ENCODE peak calls at places on chromosome 5, in four cellular contexts. W is fibroblast of lung, A is tibial nerve, J is Peyer's patch. C is an unnamed sample.

GRCh38 chr5:82717734-82718133 is 359.5 kb downstream of the TMEM167A start:
- DNase-seq in W (no peak), A (no peak), J (no peak), C (no peak)

GRCh38 chr5:146751054-146751453 is 127.5 kb downstream of the PPP2R2B start:
- DNase-seq in W (peak; percentile 90), A (no peak), J (no peak), C (no peak)

GRCh38 chr5:132079619-132080018 is 6.0 kb downstream of the CSF2 start:
- DNase-seq in W (no peak), A (no peak), J (no peak), C (peak; percentile 48)

GRCh38 chr5:133534566-133534965 is 77.8 kb downstream of the FSTL4 start:
- DNase-seq in W (no peak), A (no peak), J (no peak), C (no peak)

GRCh38 chr5:59660737-59661136 is 232.8 kb downstream of the PDE4D start:
- DNase-seq in W (no peak), A (no peak), J (no peak), C (no peak)

GRCh38 chr5:180990889-180991257 is 2.2 kb downstream of the BTNL3 start:
- DNase-seq in W (no peak), A (no peak), J (peak; percentile 55), C (no peak)

GRCh38 chr5:18010053-18010452 is 375.8 kb downstream of the TAF11L14 start:
- DNase-seq in W (no peak), A (no peak), J (no peak), C (no peak)

GRCh38 chr5:77035950-77036349 is 5.7 kb downstream of the AGGF1 start:
- DNase-seq in W (no peak), A (no peak), J (no peak), C (no peak)

DNA sequence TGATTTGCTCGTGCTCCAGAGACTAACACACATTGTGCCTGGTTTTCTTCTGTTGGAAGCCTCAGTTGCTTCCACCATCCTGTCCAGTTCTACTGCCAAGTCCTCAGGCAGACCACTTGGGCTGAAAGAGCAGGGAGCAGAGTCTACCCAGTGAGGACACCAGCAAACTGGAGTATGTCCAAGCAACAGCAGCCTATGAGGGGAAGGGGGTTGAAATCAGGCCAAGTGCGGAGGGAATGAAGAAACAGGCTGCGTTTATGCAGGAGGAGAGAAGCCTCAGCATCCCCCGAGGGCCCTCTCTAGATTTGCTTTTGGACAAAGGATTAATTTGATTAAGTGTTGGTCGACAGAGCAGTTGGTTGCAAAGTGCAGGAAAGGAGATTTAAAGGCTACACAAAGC is 14.5 kb downstream of the DOCK2 start:
- DNase-seq in W (peak; percentile 26), A (no peak), J (no peak), C (no peak)
- H3K36me3 ChIP-seq in W (no peaks in the 10 kb centered on the region), A (no peaks in the 10 kb centered on the region), J (no peaks in the 10 kb centered on the region), C (peaks cover 21% of the 10 kb centered on the region)

DNA sequence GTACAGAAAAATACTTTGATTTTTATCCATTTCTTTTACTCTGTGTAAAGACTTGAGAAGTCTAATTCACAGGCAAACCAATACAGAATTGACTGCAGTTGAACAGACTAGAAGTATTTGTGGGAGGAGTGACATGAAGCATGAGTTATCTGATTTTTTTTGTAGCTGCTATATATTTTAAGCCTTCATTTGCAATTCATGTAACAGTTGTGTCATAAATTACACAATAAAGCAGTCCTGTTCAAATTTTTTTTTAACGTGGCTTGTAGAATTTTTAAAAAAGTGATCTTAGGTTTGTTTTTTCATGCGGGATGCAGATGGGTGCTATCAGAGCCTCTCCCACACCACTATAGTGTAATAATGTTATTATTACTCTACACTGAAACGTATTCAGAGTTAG is 2.9 kb upstream of the MAML1 start:
- DNase-seq in W (no peak), A (no peak), J (no peak), C (no peak)
- H3K36me3 ChIP-seq in W (peaks cover 7% of the 10 kb centered on the region), A (peaks cover 25% of the 10 kb centered on the region), J (no peaks in the 10 kb centered on the region), C (peaks cover 2% of the 10 kb centered on the region)

GRCh38 chr5:66174338-66174737 is 30.2 kb downstream of the SREK1 start:
- DNase-seq in W (peak; percentile 25), A (no peak), J (no peak), C (no peak)
- H3K36me3 ChIP-seq in W (peaks cover 3% of the 10 kb centered on the region), A (peaks cover 8% of the 10 kb centered on the region), J (no peaks in the 10 kb centered on the region), C (peaks cover 31% of the 10 kb centered on the region)

GRCh38 chr5:40685191-40685590 is 5.5 kb downstream of the PTGER4 start:
- DNase-seq in W (no peak), A (no peak), J (no peak), C (no peak)

GRCh38 chr5:40688127-40688756 is 8.5 kb downstream of the PTGER4 start:
- DNase-seq in W (peak; percentile 72), A (peak; percentile 69), J (peak; percentile 95), C (peak; percentile 88)

GRCh38 chr5:40685952-40686351 is 6.2 kb downstream of the PTGER4 start:
- DNase-seq in W (no peak), A (no peak), J (no peak), C (no peak)

GRCh38 chr5:40689442-40689841 is 9.7 kb downstream of the PTGER4 start:
- DNase-seq in W (peak; percentile 96), A (no peak), J (peak; percentile 57), C (no peak)

GRCh38 chr5:40687316-40687715 is 7.6 kb downstream of the PTGER4 start:
- DNase-seq in W (no peak), A (no peak), J (no peak), C (no peak)
- H3K36me3 ChIP-seq in W (peaks cover 2% of the 10 kb centered on the region), A (no peaks in the 10 kb centered on the region), J (no peaks in the 10 kb centered on the region), C (peaks cover 45% of the 10 kb centered on the region)

GRCh38 chr5:135332519-135333150 is 66.4 kb downstream of the MACROH2A1 start:
- DNase-seq in W (peak; percentile 57), A (no peak), J (no peak), C (no peak)
- H3K36me3 ChIP-seq in W (peaks cover 10% of the 10 kb centered on the region), A (peaks cover 8% of the 10 kb centered on the region), J (no peaks in the 10 kb centered on the region), C (peaks cover 85% of the 10 kb centered on the region)

C was measured in spleen.